ENCODE peak calls at places on chromosome 21, in five cellular contexts. A, F, X, S and R are unnamed samples.

GRCh38 chr21:29441651-29442050 is 142.9 kb downstream of the BACH1 start:
- DNase-seq in X (no peak), S (no peak), A (peak), F (no peak), R (no peak)

GRCh38 chr21:36535618-36536241 is 55.8 kb upstream of the CLDN14 start:
- DNase-seq in X (no peak), S (no peak), F (no peak), A (no peak), R (peak)

GRCh38 chr21:31973402-31973944 is 100.7 kb downstream of the HUNK start:
- DNase-seq in X (no peak), F (no peak), S (no peak), A (no peak), R (no peak)

GRCh38 chr21:14251336-14251735 is 35.4 kb downstream of the RBM11 start:
- DNase-seq in X (no peak), A (no peak), F (no peak), S (no peak), R (no peak)

GRCh38 chr21:41571938-41572510 is 64.1 kb upstream of the TMPRSS2 start:
- DNase-seq in F (no peak), X (peak), S (no peak), A (no peak), R (no peak)

GRCh38 chr21:15976807-15977206 is 247.0 kb downstream of the USP25 start:
- DNase-seq in S (no peak), X (no peak), F (no peak), A (no peak), R (no peak)

GRCh38 chr21:42313501-42313969 is 1.7 kb downstream of the TFF3 start:
- DNase-seq in S (no peak), X (no peak), A (no peak), F (no peak), R (peak)

GRCh38 chr21:40120944-40121575 is 253.8 kb downstream of the PCP4 start:
- DNase-seq in A (peak), S (no peak), F (no peak), X (no peak), R (no peak)

GRCh38 chr21:36402339-36402738 is 17.1 kb downstream of the CHAF1B start:
- DNase-seq in X (no peak), A (no peak), S (no peak), F (no peak), R (no peak)

GRCh38 chr21:14229399-14229798 is 13.4 kb downstream of the RBM11 start:
- DNase-seq in A (no peak), F (no peak), X (no peak), S (no peak), R (no peak)

GRCh38 chr21:36190736-36191135 is 34.1 kb downstream of the DOP1B start:
- DNase-seq in A (no peak), S (no peak), X (no peak), F (no peak), R (no peak)

GRCh38 chr21:30255679-30256078 is 27.1 kb downstream of the KRTAP24-1 start:
- DNase-seq in A (no peak), S (no peak), X (no peak), F (no peak), R (no peak)

GRCh38 chr21:42746593-42747266 is 93.3 kb downstream of the PDE9A start:
- DNase-seq in A (no peak), X (no peak), F (no peak), S (peak), R (no peak)

GRCh38 chr21:41366522-41367151 is 4.8 kb downstream of the MX2 start:
- DNase-seq in X (no peak), S (no peak), A (peak), F (peak), R (peak)

GRCh38 chr21:35989185-35989735 is 71.1 kb downstream of the SETD4 start:
- DNase-seq in X (no peak), S (no peak), F (no peak), A (peak), R (peak)

GRCh38 chr21:37153193-37153934 is 80.3 kb downstream of the TTC3 start:
- DNase-seq in F (peak), X (no peak), S (no peak), A (peak), R (no peak)

GRCh38 chr21:15255359-15256157 is 190.8 kb upstream of the NRIP1 start:
- DNase-seq in A (no peak), X (no peak), F (no peak), S (no peak), R (no peak)

GRCh38 chr21:36164427-36164784 is 7.8 kb downstream of the DOP1B start:
- DNase-seq in S (no peak), A (no peak), X (no peak), F (peak), R (no peak)

GRCh38 chr21:16570856-16571255 is 841.1 kb downstream of the USP25 start:
- DNase-seq in A (peak), X (no peak), F (no peak), S (no peak), R (no peak)

GRCh38 chr21:38954450-38955059 is 148.8 kb downstream of the ETS2 start:
- DNase-seq in X (no peak), S (no peak), F (no peak), A (no peak), R (no peak)

GRCh38 chr21:38917045-38917774 is 111.5 kb downstream of the ETS2 start:
- DNase-seq in S (no peak), F (peak), A (no peak), X (peak), R (no peak)

GRCh38 chr21:18204931-18205330 is 39.7 kb upstream of the CHODL start:
- DNase-seq in X (no peak), F (no peak), S (no peak), A (no peak), R (no peak)

GRCh38 chr21:40507978-40508377 is 339.0 kb downstream of the DSCAM start:
- DNase-seq in F (no peak), S (no peak), A (peak), X (no peak), R (no peak)

GRCh38 chr21:37101384-37101783 is 28.3 kb downstream of the TTC3 start:
- DNase-seq in S (no peak), X (no peak), A (peak), F (no peak), R (no peak)

GRCh38 chr21:28294046-28294445 is 698.6 kb downstream of the LTN1 start:
- DNase-seq in X (no peak), A (peak), S (no peak), F (no peak), R (no peak)

GRCh38 chr21:25813917-25814316 is 79.1 kb downstream of the GABPA start:
- DNase-seq in A (no peak), S (no peak), X (no peak), F (no peak), R (no peak)

GRCh38 chr21:30733026-30733425 is 14.0 kb downstream of the KRTAP21-2 start:
- DNase-seq in A (no peak), S (no peak), F (no peak), X (no peak), R (no peak)

GRCh38 chr21:28856588-28857250 is 136.0 kb downstream of the LTN1 start:
- DNase-seq in F (no peak), X (no peak), S (no peak), A (no peak), R (no peak)

GRCh38 chr21:19844334-19844733 is 1153.9 kb upstream of the NCAM2 start:
- DNase-seq in F (no peak), X (no peak), S (no peak), A (no peak), R (no peak)

GRCh38 chr21:17769049-17769845 is 49.9 kb downstream of the C21orf91 start:
- DNase-seq in A (no peak), S (no peak), F (no peak), X (no peak), R (no peak)

GRCh38 chr21:42047821-42048613 is 23.1 kb upstream of the UMODL1 start:
- DNase-seq in A (peak), S (peak), F (no peak), X (no peak), R (peak)

GRCh38 chr21:33205476-33205875 is 24.3 kb upstream of the IFNAR2 start:
- DNase-seq in F (no peak), A (no peak), X (no peak), S (no peak), R (no peak)

GRCh38 chr21:42306366-42307035 is 8.7 kb downstream of the TFF3 start:
- DNase-seq in F (no peak), S (no peak), A (no peak), X (no peak), R (no peak)

GRCh38 chr21:41948404-41948895 is 5.4 kb downstream of the C2CD2 start:
- DNase-seq in F (no peak), A (no peak), S (no peak), X (no peak), R (no peak)

GRCh38 chr21:39647476-39647875 is 34.7 kb downstream of the B3GALT5 start:
- DNase-seq in X (no peak), S (no peak), A (peak), F (no peak), R (peak)

DNA sequence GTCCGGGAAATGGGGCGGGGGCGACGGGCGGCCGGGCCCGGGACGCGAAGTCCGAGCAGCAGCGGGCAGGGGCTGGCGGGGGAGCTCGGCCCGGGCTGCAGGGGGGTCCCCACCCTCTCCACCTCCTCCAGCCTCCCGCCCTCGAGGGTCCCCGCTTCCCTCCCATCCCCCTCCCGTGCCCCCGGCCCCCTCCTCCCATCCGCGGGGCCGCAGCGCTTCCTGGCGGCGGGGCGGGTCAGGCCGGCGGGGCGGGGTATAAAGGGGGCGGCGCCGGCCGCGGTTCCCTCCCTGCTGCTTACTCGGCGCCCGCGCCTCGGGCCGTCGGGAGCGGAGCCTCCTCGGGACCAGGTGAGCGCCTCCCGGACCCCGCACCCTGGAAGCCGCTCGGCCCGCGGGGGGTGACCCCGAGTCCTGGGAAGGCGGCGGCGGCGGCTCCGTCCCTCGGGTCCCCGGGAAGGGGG is at the start of gene COL6A2:
- DNase-seq in A (peak), F (peak), S (peak), X (peak), R (peak)
- H3K27ac ChIP-seq in A (peak), F (peak), S (peak), X (peak), R (peak)

DNA sequence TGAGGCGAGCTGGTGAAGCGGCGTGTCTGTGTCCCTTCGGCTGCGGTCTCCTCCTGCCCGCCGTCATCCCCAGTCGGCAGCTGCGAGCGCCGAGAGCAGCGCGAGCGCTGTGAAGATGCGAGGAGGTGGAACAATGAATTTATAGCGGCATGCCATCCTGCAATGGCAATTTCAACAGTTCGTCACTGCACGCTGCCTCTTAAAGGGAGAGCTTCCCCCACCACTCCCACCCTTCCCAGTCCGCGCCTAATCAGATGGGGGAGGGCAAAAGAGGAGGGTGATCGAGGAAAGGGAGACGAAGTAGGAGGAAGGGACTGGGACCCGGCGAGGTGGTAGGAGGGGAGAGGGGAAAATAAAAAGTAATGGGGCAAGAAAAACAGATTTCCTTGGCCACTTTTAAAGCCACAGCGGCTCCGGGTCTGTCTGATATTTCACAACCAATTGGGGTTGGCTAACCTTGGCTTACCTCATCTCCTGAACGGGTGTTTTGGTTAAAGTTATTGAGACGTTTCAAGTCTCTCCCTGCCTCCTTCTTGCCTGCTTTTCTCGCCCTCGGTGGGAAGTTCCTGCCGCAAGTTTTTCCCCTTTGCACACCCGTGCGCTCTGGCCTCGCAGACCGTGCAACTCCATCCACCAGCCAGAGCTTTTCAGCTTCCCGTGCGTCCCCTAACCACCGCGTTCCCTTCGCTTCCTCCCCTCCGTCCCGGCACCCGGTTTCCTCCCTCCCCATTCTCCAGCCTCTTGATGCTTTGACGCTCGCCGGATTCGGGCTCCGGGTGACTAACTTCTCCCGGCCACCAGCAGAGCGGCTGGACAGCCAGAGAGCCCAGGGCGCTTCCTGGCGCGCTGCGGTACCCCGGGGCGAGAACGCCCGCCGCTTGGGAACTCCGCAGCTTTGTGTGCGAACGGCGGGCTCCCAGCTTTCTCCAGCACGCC is at the start of gene ADAMTS5:
- DNase-seq in X (peak), F (peak), A (peak), S (peak), R (peak)
- H3K27ac ChIP-seq in X (peak), F (peak), A (peak), S (peak), R (no peak)

GRCh38 chr21:34615487-34615814 is 538 bp upstream of the RCAN1 start:
- DNase-seq in F (no peak), A (no peak), S (no peak), X (no peak), R (no peak)

GRCh38 chr21:34614443-34614692 is 545 bp downstream of the RCAN1 start:
- DNase-seq in X (no peak), A (no peak), F (no peak), S (peak), R (no peak)

GRCh38 chr21:34614693-34615486 is at the start of gene RCAN1:
- DNase-seq in X (peak), F (peak), A (peak), S (peak), R (peak)

GRCh38 chr21:34612557-34612956 is 2.4 kb downstream of the RCAN1 start:
- DNase-seq in X (no peak), A (no peak), F (no peak), S (peak), R (no peak)

DNA sequence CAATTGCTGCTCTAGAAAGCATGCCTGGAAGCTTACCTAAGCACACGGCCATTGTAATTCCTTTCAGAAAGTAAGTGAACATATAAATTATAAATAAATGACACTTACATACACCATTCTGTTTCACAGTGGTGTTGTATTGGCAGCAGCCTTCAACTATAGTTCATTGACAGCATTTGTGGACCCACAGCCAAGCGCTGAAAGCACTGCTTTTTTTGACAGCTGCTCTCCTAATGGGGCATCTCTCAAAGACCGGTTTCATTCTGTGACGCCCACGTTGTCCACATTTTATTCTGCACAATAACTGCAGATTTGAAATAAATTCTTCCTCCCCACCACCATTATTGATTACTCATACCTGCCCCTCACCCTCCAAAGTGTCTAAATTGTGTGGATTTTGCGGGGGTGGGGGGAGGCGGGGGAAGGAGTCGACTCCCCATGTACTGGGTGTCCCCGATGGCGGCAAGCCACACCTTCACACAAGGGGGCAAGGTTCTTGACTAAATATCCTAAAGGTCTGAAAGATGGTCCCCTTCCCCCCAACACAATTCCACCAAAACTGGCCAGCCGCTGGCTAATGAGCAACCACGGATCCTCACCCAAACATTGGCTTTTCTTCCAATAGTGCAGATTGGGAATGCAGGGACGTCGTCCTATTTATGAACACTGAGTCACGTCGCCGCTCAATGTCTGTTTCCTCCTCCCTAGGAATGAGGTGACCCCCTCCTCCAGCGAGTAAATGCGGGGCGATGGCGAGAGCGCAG is 1.1 kb downstream of the RCAN1 start:
- DNase-seq in X (no peak), F (peak), S (no peak), A (peak), R (no peak)
- H3K27ac ChIP-seq in X (no peak), F (no peak), S (peak), A (no peak), R (no peak)

DNA sequence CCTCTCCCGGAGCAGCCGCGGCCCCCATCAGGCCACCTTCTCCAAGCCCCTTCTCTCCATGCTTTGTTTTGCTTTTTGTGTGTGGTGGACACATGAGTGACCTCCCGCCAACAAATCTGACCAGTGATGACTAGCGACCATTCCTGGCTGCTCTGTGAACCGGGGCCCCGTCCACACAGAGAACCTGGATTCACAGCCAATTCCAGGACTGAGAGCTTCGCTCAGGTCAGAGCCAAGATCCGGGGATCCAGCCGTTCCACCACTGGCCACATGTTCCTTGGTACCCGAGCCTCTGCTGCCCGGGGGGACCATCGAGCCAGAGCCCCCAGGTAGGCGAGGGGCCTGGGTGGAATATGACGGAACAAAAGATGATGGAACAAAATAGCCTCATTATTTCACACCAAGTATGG is 46.7 kb upstream of the COL18A1 start:
- DNase-seq in F (no peak), A (no peak), S (no peak), X (no peak), R (no peak)
- H3K27ac ChIP-seq in F (peak), A (no peak), S (peak), X (peak), R (no peak)